ENCODE peak calls at places on chromosomes 16 and 17, in nine cellular contexts. J is activated B cell treated with CpG ODN at 0.5 μM for 24 hours; T is epithelial cell of prostate; A is MG63; D is heart left ventricle; Q is stimulated activated naive CD8-positive, alpha-beta T cell treated with anti-CD3 and anti-CD28 coated beads, Interleukin-15, Interleukin-2, amounts not matched to agents 100 U/mL and 50 U/mL, for 24 hours; G is fibroblast of lung; V is stimulated activated CD8-positive, alpha-beta memory T cell treated with anti-CD3 and anti-CD28 coated beads, Interleukin-2, amount 100 ng/mL, for 1 hour; N is T-cell. E is an unnamed sample.

GRCh38 chr16:88963583-88963982 is 13.4 kb downstream of the CBFA2T3 start:
- DNase-seq in N (no peak), Q (no peak), D (peak; percentile 7), J (no peak), A (no peak), T (no peak), V (no peak), G (no peak), E (no peak)

GRCh38 chr17:77441130-77441920 is 300.6 kb downstream of the SEC14L1 start:
- DNase-seq in D (no peak), A (no peak), N (peak; percentile 73), Q (peak; percentile 77), V (no peak), G (no peak), T (no peak), J (peak; percentile 75), E (peak; percentile 84)

GRCh38 chr17:28426081-28426519 is 20.1 kb upstream of the SLC46A1 start:
- DNase-seq in N (no peak), T (no peak), V (no peak), G (no peak), Q (no peak), A (no peak), J (no peak), D (no peak), E (no peak)

GRCh38 chr17:30296499-30297038 is 4.8 kb upstream of the BLMH start:
- DNase-seq in N (no peak), G (no peak), J (no peak), A (peak; percentile 28), T (no peak), Q (no peak), D (no peak), V (no peak), E (no peak)

GRCh38 chr17:78125976-78126894 is 2.3 kb downstream of the TMC6 start:
- DNase-seq in Q (no peak), G (no peak), J (no peak), A (no peak), D (peak; percentile 83), N (no peak), V (no peak), T (no peak), E (no peak)

GRCh38 chr17:1462164-1463112 is 6.4 kb upstream of the CRK start:
- DNase-seq in V (no peak), A (no peak), N (no peak), T (no peak), Q (no peak), G (peak; percentile 60), J (no peak), D (peak; percentile 56), E (no peak)

GRCh38 chr16:75471723-75472634 is 7.5 kb upstream of the TMEM170A start:
- DNase-seq in A (peak; percentile 22), D (peak; percentile 51), V (peak; percentile 9), J (no peak), G (peak; percentile 44), Q (peak; percentile 35), T (no peak), N (peak; percentile 12), E (peak; percentile 52)

GRCh38 chr17:66829386-66829864 is 5.5 kb upstream of the CACNG5 start:
- DNase-seq in N (peak; percentile 8), D (no peak), V (no peak), J (no peak), T (no peak), A (peak; percentile 48), G (peak; percentile 68), Q (peak; percentile 23), E (peak; percentile 48)

GRCh38 chr17:39724731-39725130 is 5.6 kb downstream of the MIEN1 start:
- DNase-seq in G (no peak), Q (no peak), V (no peak), J (no peak), A (no peak), D (no peak), N (no peak), T (no peak), E (no peak)

GRCh38 chr16:67311607-67312449 is 14.7 kb downstream of the KCTD19 start:
- DNase-seq in T (peak; percentile 100), V (peak; percentile 4), G (peak; percentile 100), D (peak; percentile 37), Q (peak; percentile 85), J (no peak), A (peak; percentile 93), N (no peak), E (peak; percentile 72)

GRCh38 chr16:54128629-54129230 is 157.9 kb downstream of the IRX3 start:
- DNase-seq in J (no peak), G (no peak), A (no peak), D (no peak), N (no peak), V (no peak), T (no peak), Q (no peak), E (no peak)

GRCh38 chr17:14095202-14095601 is 25.9 kb downstream of the COX10 start:
- DNase-seq in Q (no peak), J (no peak), N (no peak), V (no peak), T (no peak), A (no peak), G (no peak), D (no peak), E (no peak)

GRCh38 chr17:59381716-59382570 is 50.5 kb downstream of the YPEL2 start:
- DNase-seq in G (no peak), D (peak; percentile 79), J (no peak), A (no peak), Q (no peak), V (no peak), T (no peak), N (no peak), E (no peak)

GRCh38 chr16:77213542-77214108 is 14.4 kb downstream of the SYCE1L start:
- DNase-seq in G (peak; percentile 97), D (peak; percentile 47), N (no peak), J (no peak), T (peak; percentile 78), A (peak; percentile 73), V (no peak), Q (no peak), E (no peak)

GRCh38 chr17:79622201-79622601 is 11.3 kb upstream of the RBFOX3 start:
- DNase-seq in A (no peak), J (no peak), G (no peak), D (peak; percentile 13), T (no peak), N (no peak), V (no peak), Q (no peak), E (no peak)

GRCh38 chr16:89484088-89484501 is 6.3 kb downstream of the ANKRD11 start:
- DNase-seq in G (no peak), T (no peak), J (no peak), Q (no peak), V (no peak), N (no peak), A (no peak), D (no peak), E (no peak)

GRCh38 chr16:5028950-5029475 is 4.7 kb downstream of the NAGPA start:
- DNase-seq in A (no peak), J (no peak), V (no peak), T (no peak), D (no peak), N (no peak), Q (no peak), G (no peak), E (no peak)

GRCh38 chr16:85995591-85996461 is 96.9 kb downstream of the IRF8 start:
- DNase-seq in A (no peak), T (no peak), J (peak; percentile 27), D (no peak), Q (peak; percentile 51), G (no peak), V (no peak), N (no peak), E (peak; percentile 31)

GRCh38 chr17:7709031-7709430 is 4.0 kb downstream of the EFNB3 start:
- DNase-seq in D (peak; percentile 15), J (no peak), Q (no peak), G (no peak), V (no peak), T (no peak), N (no peak), A (no peak), E (no peak)

GRCh38 chr17:81373536-81374160 is 21.6 kb upstream of the BAHCC1 start:
- DNase-seq in G (no peak), D (no peak), A (no peak), T (no peak), J (no peak), V (no peak), Q (no peak), N (no peak), E (no peak)

GRCh38 chr17:27577884-27578717 is 52.9 kb upstream of the LGALS9 start:
- DNase-seq in J (no peak), N (no peak), D (peak; percentile 63), G (peak; percentile 80), V (no peak), T (no peak), Q (no peak), A (no peak), E (no peak)

GRCh38 chr17:15971108-15971507 is 26.2 kb downstream of the ADORA2B start:
- DNase-seq in D (no peak), A (no peak), J (no peak), N (no peak), T (no peak), Q (no peak), G (no peak), V (no peak), E (no peak)

GRCh38 chr17:68910256-68910705 is 44.9 kb downstream of the ABCA8 start:
- DNase-seq in J (no peak), A (no peak), D (peak; percentile 55), V (no peak), N (no peak), Q (no peak), T (no peak), G (peak; percentile 25), E (no peak)

GRCh38 chr16:3171855-3172593 is 16.0 kb upstream of the OR1F1 start:
- DNase-seq in T (no peak), N (no peak), D (no peak), V (no peak), A (peak; percentile 78), J (no peak), G (peak; percentile 72), Q (peak; percentile 76), E (peak; percentile 61)

GRCh38 chr16:84227548-84227947 is 12.3 kb downstream of the KCNG4 start:
- DNase-seq in G (no peak), V (no peak), N (no peak), J (no peak), T (no peak), D (no peak), Q (no peak), A (no peak), E (no peak)

GRCh38 chr17:47205419-47205963 is 3.7 kb upstream of the MYL4 start:
- DNase-seq in G (peak; percentile 90), D (peak; percentile 71), T (peak; percentile 51), A (peak; percentile 40), Q (peak; percentile 62), V (peak; percentile 39), N (peak; percentile 59), J (peak; percentile 45), E (peak; percentile 82)

GRCh38 chr17:71338396-71338795 is 782.4 kb upstream of the SOX9 start:
- DNase-seq in Q (no peak), N (no peak), V (no peak), A (no peak), J (no peak), T (no peak), D (no peak), G (peak; percentile 68), E (no peak)

GRCh38 chr17:64115043-64115698 is 14.8 kb downstream of the ERN1 start:
- DNase-seq in Q (no peak), T (peak; percentile 45), N (no peak), V (no peak), G (no peak), J (no peak), D (no peak), A (peak; percentile 43), E (no peak)

GRCh38 chr16:85390511-85391174 is 222.5 kb upstream of the GSE1 start:
- DNase-seq in D (peak; percentile 79), Q (no peak), A (peak; percentile 58), N (no peak), T (peak; percentile 62), V (no peak), J (no peak), G (peak; percentile 93), E (no peak)

GRCh38 chr17:34703533-34703932 is 124.2 kb downstream of the TMEM132E start:
- DNase-seq in G (peak; percentile 19), D (peak; percentile 41), Q (peak; percentile 36), T (no peak), V (no peak), A (peak; percentile 27), J (no peak), N (no peak), E (peak; percentile 56)

GRCh38 chr16:3481696-3482658 is 13.3 kb downstream of the C16orf90 start:
- DNase-seq in V (no peak), N (no peak), J (no peak), Q (no peak), A (no peak), G (no peak), D (no peak), T (no peak), E (no peak)